ENCODE peak calls at places on chromosomes 2 and 18, in eight cellular contexts. T is tibial nerve; R is left lung; I is aorta; M is H9; N is CD8-positive, alpha-beta memory T cell; H is GM23248; Y is PC-9. S is an unnamed sample.

GRCh38 chr2:121999273-121999672 is 243.8 kb downstream of the TSN start:
- DNase-seq in T (no peak), R (no peak), I (no peak), M (no peak), N (no peak), H (peak), Y (no peak), S (no peak)

GRCh38 chr2:70936979-70937811 is 1.5 kb downstream of the ATP6V1B1 start:
- DNase-seq in T (no peak), R (no peak), I (no peak), M (peak), N (no peak), H (no peak), Y (peak), S (no peak)

GRCh38 chr18:12679183-12679786 is 21.4 kb upstream of the SPIRE1 start:
- DNase-seq in T (peak), R (no peak), I (peak), M (no peak), N (no peak), H (peak), Y (no peak), S (no peak)

GRCh38 chr2:193377789-193378188 is 1183.1 kb upstream of the TMEFF2 start:
- DNase-seq in T (no peak), R (no peak), I (no peak), M (no peak), N (no peak), H (no peak), Y (no peak), S (no peak)

GRCh38 chr2:8135051-8135675 is 546.7 kb upstream of the ID2 start:
- DNase-seq in T (no peak), R (no peak), I (no peak), M (no peak), N (no peak), H (no peak), Y (no peak), S (no peak)

GRCh38 chr18:59950215-59950944 is 50.6 kb downstream of the PMAIP1 start:
- DNase-seq in T (no peak), R (no peak), I (no peak), M (no peak), N (no peak), H (peak), Y (no peak), S (no peak)

GRCh38 chr2:137467246-137467862 is 496.9 kb upstream of the HNMT start:
- DNase-seq in T (peak), R (no peak), I (no peak), M (peak), N (no peak), H (peak), Y (peak), S (no peak)

GRCh38 chr2:235670974-235671787 is 177.3 kb downstream of the AGAP1 start:
- DNase-seq in T (no peak), R (no peak), I (no peak), M (no peak), N (no peak), H (no peak), Y (no peak), S (no peak)

GRCh38 chr2:12715878-12716249 is 872 bp upstream of the TRIB2 start:
- DNase-seq in T (no peak), R (peak), I (peak), M (peak), N (peak), H (peak), Y (peak), S (peak)

GRCh38 chr2:201680743-201681142 is 17.7 kb downstream of the MPP4 start:
- DNase-seq in T (no peak), R (no peak), I (no peak), M (peak), N (no peak), H (peak), Y (peak), S (no peak)

GRCh38 chr2:43714164-43714563 is 37.9 kb upstream of the C1GALT1C1L start:
- DNase-seq in T (no peak), R (no peak), I (no peak), M (no peak), N (no peak), H (peak), Y (no peak), S (no peak)

GRCh38 chr2:238924496-238925195 is 76.8 kb downstream of the TWIST2 start:
- DNase-seq in T (no peak), R (no peak), I (no peak), M (no peak), N (peak), H (no peak), Y (no peak), S (no peak)

DNA sequence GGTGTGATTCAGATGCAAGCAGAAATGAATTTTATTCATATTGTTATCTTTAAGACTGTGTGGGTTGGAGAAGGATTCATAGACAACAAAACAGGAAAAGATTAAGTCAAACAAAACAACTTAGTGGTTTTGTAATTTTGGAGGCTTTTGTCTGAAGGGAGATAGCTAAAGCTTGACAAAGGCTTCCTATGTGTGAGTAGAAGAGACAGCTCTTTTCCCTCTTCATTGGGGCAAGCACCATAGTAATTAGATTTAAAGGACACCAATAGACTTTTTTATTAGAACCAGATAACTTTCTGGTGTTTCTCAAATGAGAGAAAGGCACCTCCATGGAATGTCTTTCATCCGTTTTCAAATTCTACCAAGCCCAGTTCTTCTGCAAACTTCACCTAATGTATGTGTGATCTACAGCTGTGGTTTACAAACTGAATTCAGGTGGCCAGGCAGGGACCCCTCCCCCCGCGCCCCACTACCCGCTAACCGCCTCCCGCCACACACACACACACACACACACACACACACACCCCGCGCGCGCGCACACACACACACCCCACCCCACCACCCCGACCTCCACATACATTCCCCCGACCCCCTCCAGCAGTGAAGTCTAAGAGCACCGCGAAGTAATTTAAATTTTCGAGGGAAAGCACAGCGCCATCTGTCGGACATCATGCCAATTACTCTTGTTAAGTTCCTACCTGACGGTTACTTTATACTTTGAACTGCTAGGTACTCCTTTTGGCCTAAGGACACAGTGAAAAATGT is 31.7 kb upstream of the PPP1R1C start:
- DNase-seq in T (peak), R (peak), I (peak), M (peak), N (peak), H (peak), Y (peak), S (no peak)
- H3K27ac ChIP-seq in T (no peak), R (no peak), I (no peak), M (no peak), N (no peak), H (no peak), Y (no peak), S (no peak)

DNA sequence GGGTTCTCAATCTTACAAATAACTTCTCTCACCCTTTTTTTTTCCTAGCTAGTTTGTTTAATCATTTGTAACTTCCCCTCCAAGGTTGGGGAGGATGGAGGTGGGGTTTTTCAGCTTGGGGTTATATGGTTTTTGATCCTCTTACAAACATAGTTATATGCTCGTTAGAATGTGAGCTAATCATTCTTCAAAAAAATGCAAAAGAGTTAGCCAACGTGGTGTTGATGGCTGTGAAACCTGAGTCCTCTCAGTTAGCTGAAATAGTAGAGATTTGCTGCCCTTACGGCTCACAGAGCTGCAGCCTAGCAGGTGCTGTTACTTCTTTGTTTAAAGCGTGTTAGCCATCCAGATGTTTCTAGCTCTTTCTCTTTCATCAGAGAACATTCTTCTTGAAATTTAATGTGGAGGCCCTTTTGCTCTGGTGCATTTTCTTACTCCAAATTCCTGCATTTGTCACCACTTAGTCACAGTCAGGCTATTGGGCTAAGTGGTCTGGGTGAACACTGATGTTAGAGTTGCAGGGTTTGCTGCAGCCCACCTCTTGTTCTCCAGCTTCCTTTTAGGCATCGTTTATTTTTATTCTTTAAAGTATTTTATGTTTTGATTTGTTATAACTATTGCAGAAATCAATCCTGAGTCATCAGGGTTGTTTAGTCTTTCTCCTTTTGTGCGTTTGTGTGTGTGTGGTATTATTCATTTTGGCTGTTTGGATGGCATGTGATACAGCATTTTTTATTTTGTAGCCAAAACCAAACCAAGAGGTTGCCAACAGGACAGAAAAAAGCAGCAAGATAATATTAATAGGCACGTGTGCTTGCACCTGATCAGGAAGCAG is 41.1 kb downstream of the LIMS1 start:
- DNase-seq in T (no peak), R (no peak), I (no peak), M (no peak), N (no peak), H (peak), Y (no peak), S (no peak)
- H3K27ac ChIP-seq in T (no peak), R (peak), I (no peak), M (no peak), N (no peak), H (peak), Y (no peak), S (no peak)

GRCh38 chr2:216909541-216910175 is 49.8 kb upstream of the TNP1 start:
- DNase-seq in T (no peak), R (no peak), I (no peak), M (no peak), N (no peak), H (peak), Y (no peak), S (no peak)
- H3K27ac ChIP-seq in T (no peak), R (no peak), I (no peak), M (no peak), N (no peak), H (no peak), Y (no peak), S (no peak)

DNA sequence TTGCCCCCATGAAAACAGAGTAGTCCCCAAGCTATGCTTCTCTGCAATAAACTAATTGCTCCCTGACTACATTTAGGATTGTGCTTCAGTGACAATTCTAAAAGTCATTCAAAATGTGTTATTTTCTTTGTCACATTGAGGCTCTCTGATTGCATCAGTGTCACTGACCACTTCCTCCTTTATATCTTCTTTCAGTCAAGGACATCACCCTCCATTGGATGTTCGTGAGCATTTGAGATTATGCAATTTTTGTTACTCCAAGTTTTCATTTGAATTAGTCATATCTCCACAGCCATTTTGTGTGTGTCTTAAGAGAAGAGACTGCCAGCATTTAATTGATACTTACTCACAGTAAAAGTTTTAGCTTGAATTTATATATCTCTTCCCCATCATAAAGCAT is 780.8 kb upstream of the GCFC2 start:
- DNase-seq in T (no peak), R (no peak), I (no peak), M (no peak), N (no peak), H (no peak), Y (no peak), S (no peak)
- H3K27ac ChIP-seq in T (no peak), R (no peak), I (no peak), M (no peak), N (no peak), H (no peak), Y (no peak), S (no peak)

S was measured in caudate nucleus.